ENCODE peak calls at places on chromosomes 13 and 19, in nine cellular contexts. Y is A549; R is endothelial cell; S is AG09309; L is fibroblast of pulmonary artery; G is left ventricle myocardium inferior; I is AG09319; H is BJ; B is CD4-positive, alpha-beta T cell. N is an unnamed sample.

GRCh38 chr13:85223883-85224656 is 575.1 kb downstream of the SLITRK6 start:
- DNase-seq in B (no peak), R (no peak), G (no peak), I (no peak), Y (no peak), S (no peak), H (no peak), L (peak), N (no peak)

GRCh38 chr19:4007021-4007835 is at the start of gene PIAS4:
- DNase-seq in I (peak), R (peak), G (peak), H (peak), Y (peak), L (peak), B (peak), S (peak), N (peak)

GRCh38 chr13:26821766-26822165 is 61.2 kb upstream of the GPR12 start:
- DNase-seq in I (no peak), L (no peak), Y (no peak), R (no peak), S (no peak), B (no peak), H (no peak), G (no peak), N (no peak)

GRCh38 chr13:56752630-56753029 is 388.1 kb upstream of the PRR20A start:
- DNase-seq in L (no peak), H (no peak), B (no peak), R (no peak), I (no peak), S (no peak), G (no peak), Y (no peak), N (no peak)

GRCh38 chr19:12665281-12665573 is 1.3 kb downstream of the MAN2B1 start:
- DNase-seq in H (no peak), L (no peak), R (no peak), S (no peak), I (no peak), Y (no peak), B (peak), G (peak), N (peak)

GRCh38 chr13:29855009-29855408 is 4.6 kb upstream of the UBL3 start:
- DNase-seq in I (no peak), S (no peak), L (no peak), R (no peak), G (no peak), B (no peak), Y (no peak), H (no peak), N (no peak)

GRCh38 chr19:41993612-41994483 is at the start of gene ATP1A3:
- DNase-seq in H (no peak), L (peak), B (peak), I (no peak), Y (peak), G (peak), R (peak), S (no peak), N (peak)

GRCh38 chr19:35587326-35587725 is 1.4 kb downstream of the PMIS2 start:
- DNase-seq in G (no peak), H (no peak), B (no peak), I (no peak), L (peak), S (no peak), Y (no peak), R (no peak), N (no peak)

GRCh38 chr19:58361900-58362271 is 665 bp downstream of the ZNF497 start:
- DNase-seq in G (peak), Y (peak), L (peak), R (peak), B (no peak), S (no peak), H (no peak), I (no peak), N (peak)

GRCh38 chr13:97295279-97296182 is 73.4 kb downstream of the MBNL2 start:
- DNase-seq in I (no peak), H (no peak), Y (peak), R (no peak), S (no peak), G (no peak), B (no peak), L (peak), N (no peak)

GRCh38 chr19:34350161-34350561 is 14.8 kb upstream of the GPI start:
- DNase-seq in L (no peak), G (no peak), Y (no peak), B (peak), S (no peak), H (no peak), I (no peak), R (no peak), N (peak)

GRCh38 chr19:17121736-17122293 is 46.2 kb downstream of the MYO9B start:
- DNase-seq in Y (no peak), R (no peak), B (no peak), H (peak), S (peak), I (peak), G (no peak), L (peak), N (peak)

GRCh38 chr19:51681286-51681956 is 11.7 kb upstream of the SPACA6 start:
- DNase-seq in H (no peak), R (no peak), Y (no peak), L (no peak), I (no peak), G (no peak), S (no peak), B (no peak), N (no peak)

GRCh38 chr13:88651531-88651930 is 980.4 kb downstream of the SLITRK5 start:
- DNase-seq in I (no peak), B (no peak), G (no peak), H (no peak), Y (no peak), L (no peak), R (no peak), S (no peak), N (no peak)

GRCh38 chr13:30443957-30444404 is 21.7 kb downstream of the UBE2L5 start:
- DNase-seq in H (no peak), Y (no peak), B (no peak), I (no peak), S (no peak), R (no peak), G (no peak), L (no peak), N (peak)

GRCh38 chr13:39916330-39916729 is 260.9 kb downstream of the COG6 start:
- DNase-seq in Y (no peak), S (no peak), H (no peak), I (no peak), G (no peak), L (peak), B (no peak), R (no peak), N (no peak)

GRCh38 chr19:55131421-55131820 is 14.0 kb upstream of the PPP1R12C start:
- DNase-seq in S (no peak), I (no peak), B (no peak), H (no peak), Y (no peak), L (no peak), R (no peak), G (no peak), N (no peak)

GRCh38 chr19:55603581-55604292 is 1.7 kb upstream of the ZNF865 start:
- DNase-seq in S (no peak), G (no peak), H (no peak), B (no peak), Y (no peak), I (no peak), R (no peak), L (no peak), N (no peak)

GRCh38 chr13:81487151-81487550 is 1146.2 kb upstream of the SPRY2 start:
- DNase-seq in R (peak), I (no peak), L (peak), B (no peak), H (no peak), Y (no peak), G (no peak), S (no peak), N (no peak)
- TF ChIP-seq CTCF in R (peak), I (no peak), L (no peak), B (no peak), H (no peak), Y (no peak), G (no peak), S (no peak), N (peak)

GRCh38 chr13:33017410-33017929 is 1.2 kb downstream of the KL start:
- DNase-seq in G (peak), S (no peak), Y (peak), L (peak), R (peak), B (no peak), H (no peak), I (no peak), N (peak)
- TF ChIP-seq CTCF in G (peak), S (no peak), Y (peak), L (peak), R (peak), B (no peak), H (no peak), I (no peak), N (peak)

GRCh38 chr13:108895220-108895704 is 265.9 kb downstream of the MYO16 start:
- DNase-seq in S (no peak), I (no peak), H (no peak), Y (no peak), L (peak), B (no peak), R (peak), G (no peak), N (peak)
- TF ChIP-seq CTCF in S (peak), I (peak), H (peak), Y (peak), L (peak), B (peak), R (peak), G (peak), N (peak)

GRCh38 chr13:102091231-102091630 is 310.6 kb downstream of the FGF14 start:
- DNase-seq in S (no peak), B (no peak), L (no peak), R (peak), G (no peak), H (no peak), I (no peak), Y (no peak), N (no peak)

GRCh38 chr13:102090532-102090931 is 311.3 kb downstream of the FGF14 start:
- DNase-seq in Y (no peak), H (no peak), L (no peak), R (no peak), S (no peak), I (no peak), B (no peak), G (no peak), N (no peak)

GRCh38 chr13:102089722-102090121 is 312.1 kb downstream of the FGF14 start:
- DNase-seq in S (no peak), H (no peak), I (no peak), B (no peak), L (no peak), R (no peak), G (no peak), Y (no peak), N (no peak)

DNA sequence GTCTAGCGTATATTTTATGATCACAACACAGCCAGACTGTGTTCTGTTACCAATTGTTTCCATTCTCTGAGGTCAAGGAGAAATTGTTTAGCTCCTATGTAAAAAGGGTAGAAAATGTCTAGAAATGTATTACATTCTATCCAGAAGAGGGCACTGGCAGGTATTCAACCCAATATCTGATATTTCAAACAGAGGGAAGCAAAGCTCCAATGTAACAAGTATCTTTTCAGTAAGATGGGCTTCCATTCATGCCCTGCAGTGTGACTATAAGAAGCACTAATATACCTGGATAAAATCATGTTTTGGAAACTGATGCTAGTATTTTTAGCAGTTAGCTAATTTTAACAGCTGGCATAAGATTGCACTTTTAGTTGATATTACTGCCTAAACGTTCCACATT is 312.7 kb downstream of the FGF14 start:
- DNase-seq in I (no peak), R (no peak), G (no peak), H (no peak), B (no peak), Y (no peak), L (no peak), S (no peak), N (no peak)
- TF ChIP-seq CTCF in I (no peak), R (no peak), G (peak), H (peak), B (no peak), Y (no peak), L (no peak), S (peak), N (no peak)

GRCh38 chr19:29528350-29528945 is 2.7 kb downstream of the VSTM2B start:
- DNase-seq in S (no peak), I (peak), H (no peak), G (peak), B (peak), Y (peak), R (peak), L (peak), N (peak)
- TF ChIP-seq CTCF in S (peak), I (peak), H (peak), G (peak), B (peak), Y (peak), R (peak), L (peak), N (peak)